ENCODE peak calls at places on chromosomes 4 and X, in six cellular contexts. One of them, this sample, is unnamed.

GRCh38 chrX:20317873-20318272 is 51.2 kb upstream of the RPS6KA3 start:
- DNase-seq in H1: no peak
- DNase-seq in IMR-90: no peak
- DNase-seq in mesendoderm: no peak
- DNase-seq in mesenchymal stem cell: no peak
- DNase-seq in neuronal stem cell: no peak
- DNase-seq in this sample: no peak

GRCh38 chr4:174283507-174284180 is at the start of the genes CEP44 and FBXO8:
- DNase-seq in H1: no peak
- DNase-seq in IMR-90: peak
- DNase-seq in mesendoderm: peak
- DNase-seq in mesenchymal stem cell: peak
- DNase-seq in neuronal stem cell: peak
- DNase-seq in this sample: peak

GRCh38 chrX:107712231-107713204 is 63.1 kb downstream of the TSC22D3 start:
- DNase-seq in H1: no peak
- DNase-seq in IMR-90: peak
- DNase-seq in mesendoderm: no peak
- DNase-seq in mesenchymal stem cell: peak
- DNase-seq in neuronal stem cell: no peak
- DNase-seq in this sample: peak

GRCh38 chr4:14908635-14909034 is 93.6 kb upstream of the CPEB2 start:
- DNase-seq in H1: no peak
- DNase-seq in IMR-90: peak
- DNase-seq in mesendoderm: no peak
- DNase-seq in mesenchymal stem cell: peak
- DNase-seq in neuronal stem cell: no peak
- DNase-seq in this sample: no peak

GRCh38 chr4:7787067-7787466 is 152.6 kb downstream of the AFAP1 start:
- DNase-seq in H1: no peak
- DNase-seq in IMR-90: no peak
- DNase-seq in mesendoderm: no peak
- DNase-seq in mesenchymal stem cell: no peak
- DNase-seq in neuronal stem cell: no peak
- DNase-seq in this sample: no peak

GRCh38 chr4:99011910-99012309 is 16.4 kb downstream of the METAP1 start:
- DNase-seq in H1: no peak
- DNase-seq in IMR-90: no peak
- DNase-seq in mesendoderm: no peak
- DNase-seq in mesenchymal stem cell: no peak
- DNase-seq in neuronal stem cell: no peak
- DNase-seq in this sample: no peak

GRCh38 chrX:68234171-68234910 is 199.0 kb downstream of the OPHN1 start:
- DNase-seq in H1: no peak
- DNase-seq in IMR-90: no peak
- DNase-seq in mesendoderm: peak
- DNase-seq in mesenchymal stem cell: no peak
- DNase-seq in neuronal stem cell: peak
- DNase-seq in this sample: no peak

GRCh38 chr4:19987746-19988145 is 264.0 kb upstream of the SLIT2 start:
- DNase-seq in H1: no peak
- DNase-seq in IMR-90: peak
- DNase-seq in mesendoderm: no peak
- DNase-seq in mesenchymal stem cell: peak
- DNase-seq in neuronal stem cell: no peak
- DNase-seq in this sample: no peak

GRCh38 chr4:38950159-38950558 is 82.0 kb downstream of the TMEM156 start:
- DNase-seq in H1: no peak
- DNase-seq in IMR-90: no peak
- DNase-seq in mesendoderm: no peak
- DNase-seq in mesenchymal stem cell: no peak
- DNase-seq in neuronal stem cell: no peak
- DNase-seq in this sample: no peak

GRCh38 chr4:13102344-13102743 is 381.8 kb downstream of the RAB28 start:
- DNase-seq in H1: no peak
- DNase-seq in IMR-90: no peak
- DNase-seq in mesendoderm: no peak
- DNase-seq in mesenchymal stem cell: no peak
- DNase-seq in neuronal stem cell: no peak
- DNase-seq in this sample: no peak

GRCh38 chr4:7434141-7434765 is 477 bp downstream of the PSAPL1 start:
- DNase-seq in H1: no peak
- DNase-seq in IMR-90: no peak
- DNase-seq in mesendoderm: no peak
- DNase-seq in mesenchymal stem cell: no peak
- DNase-seq in neuronal stem cell: no peak
- DNase-seq in this sample: no peak

GRCh38 chr4:1043658-1044468 is 32.4 kb downstream of the FGFRL1 start:
- DNase-seq in H1: peak
- DNase-seq in IMR-90: peak
- DNase-seq in mesendoderm: peak
- DNase-seq in mesenchymal stem cell: peak
- DNase-seq in neuronal stem cell: peak
- DNase-seq in this sample: peak
- H3K4ac ChIP-seq in H1: peak
- H3K4ac ChIP-seq in IMR-90: peak
- H3K4ac ChIP-seq in mesendoderm: peak
- H3K4ac ChIP-seq in mesenchymal stem cell: peak
- H3K4ac ChIP-seq in neuronal stem cell: peak
- H3K4ac ChIP-seq in this sample: peak

GRCh38 chr4:184357164-184357563 is 117.2 kb downstream of the IRF2 start:
- DNase-seq in H1: no peak
- DNase-seq in IMR-90: no peak
- DNase-seq in mesendoderm: no peak
- DNase-seq in mesenchymal stem cell: no peak
- DNase-seq in neuronal stem cell: no peak
- DNase-seq in this sample: no peak

GRCh38 chr4:184357783-184358182 is 116.6 kb downstream of the IRF2 start:
- DNase-seq in H1: no peak
- DNase-seq in IMR-90: no peak
- DNase-seq in mesendoderm: no peak
- DNase-seq in mesenchymal stem cell: no peak
- DNase-seq in neuronal stem cell: no peak
- DNase-seq in this sample: no peak

GRCh38 chr4:184356366-184356765 is 118.0 kb downstream of the IRF2 start:
- DNase-seq in H1: no peak
- DNase-seq in IMR-90: no peak
- DNase-seq in mesendoderm: no peak
- DNase-seq in mesenchymal stem cell: no peak
- DNase-seq in neuronal stem cell: no peak
- DNase-seq in this sample: no peak

GRCh38 chr4:184359905-184360304 is 114.4 kb downstream of the IRF2 start:
- DNase-seq in H1: no peak
- DNase-seq in IMR-90: no peak
- DNase-seq in mesendoderm: no peak
- DNase-seq in mesenchymal stem cell: no peak
- DNase-seq in neuronal stem cell: no peak
- DNase-seq in this sample: no peak

GRCh38 chr4:184358521-184359232 is 115.7 kb downstream of the IRF2 start:
- DNase-seq in H1: no peak
- DNase-seq in IMR-90: no peak
- DNase-seq in mesendoderm: no peak
- DNase-seq in mesenchymal stem cell: no peak
- DNase-seq in neuronal stem cell: no peak
- DNase-seq in this sample: no peak
- H3K4me3 ChIP-seq in H1: no peak
- H3K4me3 ChIP-seq in IMR-90: no peak
- H3K4me3 ChIP-seq in mesendoderm: no peak
- H3K4me3 ChIP-seq in mesenchymal stem cell: no peak
- H3K4me3 ChIP-seq in neuronal stem cell: no peak
- H3K4me3 ChIP-seq in this sample: no peak

DNA sequence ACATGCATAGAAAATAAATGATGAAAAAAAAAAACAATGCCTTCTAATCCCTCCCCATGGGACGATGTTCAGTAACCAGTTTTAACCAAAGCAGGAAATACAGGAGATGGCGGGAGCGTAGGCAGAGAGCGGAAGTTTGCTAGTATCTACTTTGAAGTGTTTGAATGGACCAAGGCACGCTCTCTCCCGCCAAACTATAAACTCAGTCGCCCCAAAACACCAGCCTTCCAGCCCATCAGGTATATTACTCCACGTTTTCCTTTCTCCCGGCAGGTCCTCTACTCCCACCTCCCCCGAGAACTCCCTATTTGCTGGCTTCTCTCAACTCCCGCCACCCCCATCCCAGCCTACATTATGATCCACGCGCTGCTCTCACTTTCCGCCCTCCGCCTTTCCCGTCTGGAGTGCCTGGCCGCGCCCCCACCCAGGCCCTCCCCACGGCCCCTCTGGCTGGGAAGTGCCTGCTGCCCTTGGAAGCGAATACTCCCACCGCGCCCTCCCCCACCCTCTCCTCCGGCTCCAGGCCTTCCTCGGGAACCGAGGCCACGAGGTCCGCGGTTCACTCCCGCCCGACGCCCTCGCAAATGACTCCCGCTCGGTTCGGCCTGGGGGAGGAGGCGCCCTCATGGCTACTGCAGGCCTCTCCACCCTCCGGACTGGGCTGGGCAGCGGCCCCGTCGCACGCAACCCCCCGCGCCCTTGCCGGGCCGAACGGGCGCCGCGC is 741 bp downstream of the DHX15 start:
- DNase-seq in H1: peak
- DNase-seq in IMR-90: peak
- DNase-seq in mesendoderm: peak
- DNase-seq in mesenchymal stem cell: peak
- DNase-seq in neuronal stem cell: peak
- DNase-seq in this sample: peak
- H3K4ac ChIP-seq in H1: peak
- H3K4ac ChIP-seq in IMR-90: peak
- H3K4ac ChIP-seq in mesendoderm: peak
- H3K4ac ChIP-seq in mesenchymal stem cell: peak
- H3K4ac ChIP-seq in neuronal stem cell: peak
- H3K4ac ChIP-seq in this sample: peak

GRCh38 chr4:143036443-143036842 is 148.3 kb upstream of the USP38 start:
- DNase-seq in H1: no peak
- DNase-seq in IMR-90: no peak
- DNase-seq in mesendoderm: no peak
- DNase-seq in mesenchymal stem cell: no peak
- DNase-seq in neuronal stem cell: no peak
- DNase-seq in this sample: no peak
- H3K4me3 ChIP-seq in H1: no peak
- H3K4me3 ChIP-seq in IMR-90: no peak
- H3K4me3 ChIP-seq in mesendoderm: no peak
- H3K4me3 ChIP-seq in mesenchymal stem cell: no peak
- H3K4me3 ChIP-seq in neuronal stem cell: no peak
- H3K4me3 ChIP-seq in this sample: no peak

DNA sequence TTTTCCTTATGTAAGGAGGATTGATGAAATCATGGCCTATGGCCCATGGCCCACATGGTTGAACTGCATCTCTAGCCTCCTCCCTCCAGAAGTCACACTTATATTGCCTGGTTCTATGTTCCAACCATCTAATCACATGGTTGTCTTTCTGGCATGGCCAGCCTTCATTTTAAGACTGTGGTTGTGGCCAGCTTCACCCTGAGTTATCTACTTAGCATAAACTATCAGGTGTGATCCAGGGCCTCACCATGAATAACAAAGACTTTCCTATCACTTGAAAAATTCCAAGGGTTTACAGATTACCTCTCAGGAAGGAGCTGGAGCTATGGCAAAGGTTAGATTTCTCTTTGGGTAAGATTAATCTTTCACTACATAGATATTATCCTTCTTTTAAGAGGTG is 222.8 kb downstream of the SNCA start:
- DNase-seq in H1: no peak
- DNase-seq in IMR-90: no peak
- DNase-seq in mesendoderm: peak
- DNase-seq in mesenchymal stem cell: no peak
- DNase-seq in neuronal stem cell: no peak
- DNase-seq in this sample: no peak
- H3K4ac ChIP-seq in H1: no peak
- H3K4ac ChIP-seq in IMR-90: no peak
- H3K4ac ChIP-seq in mesendoderm: no peak
- H3K4ac ChIP-seq in mesenchymal stem cell: no peak
- H3K4ac ChIP-seq in neuronal stem cell: no peak
- H3K4ac ChIP-seq in this sample: no peak

DNA sequence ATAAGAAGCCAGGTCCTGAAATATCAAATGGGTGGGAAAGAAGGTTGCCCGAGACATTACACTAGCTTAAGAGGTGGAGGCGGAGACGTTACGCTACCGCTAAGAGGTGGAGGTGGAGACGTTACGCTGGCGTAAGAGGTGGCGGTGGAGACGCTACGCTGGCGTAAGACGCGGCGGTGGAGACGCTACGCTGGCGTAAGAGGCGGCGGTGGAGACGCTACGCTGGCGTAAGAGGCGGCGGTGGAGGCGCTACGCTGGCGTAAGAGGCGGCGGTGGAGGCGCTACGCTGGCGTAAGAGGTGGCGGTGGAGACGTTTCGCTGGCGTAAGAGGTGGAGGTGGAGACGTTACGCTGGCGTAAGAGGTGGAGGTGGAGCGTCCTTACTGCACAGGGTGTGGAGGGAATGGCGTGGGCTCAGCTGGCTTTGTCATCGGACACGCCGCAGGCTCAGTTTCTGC is 12.8 kb downstream of the CYP4V2 start:
- DNase-seq in H1: no peak
- DNase-seq in IMR-90: peak
- DNase-seq in mesendoderm: peak
- DNase-seq in mesenchymal stem cell: no peak
- DNase-seq in neuronal stem cell: no peak
- DNase-seq in this sample: peak
- H3K4me3 ChIP-seq in H1: no peak
- H3K4me3 ChIP-seq in IMR-90: peak
- H3K4me3 ChIP-seq in mesendoderm: no peak
- H3K4me3 ChIP-seq in mesenchymal stem cell: no peak
- H3K4me3 ChIP-seq in neuronal stem cell: no peak
- H3K4me3 ChIP-seq in this sample: peak

DNA sequence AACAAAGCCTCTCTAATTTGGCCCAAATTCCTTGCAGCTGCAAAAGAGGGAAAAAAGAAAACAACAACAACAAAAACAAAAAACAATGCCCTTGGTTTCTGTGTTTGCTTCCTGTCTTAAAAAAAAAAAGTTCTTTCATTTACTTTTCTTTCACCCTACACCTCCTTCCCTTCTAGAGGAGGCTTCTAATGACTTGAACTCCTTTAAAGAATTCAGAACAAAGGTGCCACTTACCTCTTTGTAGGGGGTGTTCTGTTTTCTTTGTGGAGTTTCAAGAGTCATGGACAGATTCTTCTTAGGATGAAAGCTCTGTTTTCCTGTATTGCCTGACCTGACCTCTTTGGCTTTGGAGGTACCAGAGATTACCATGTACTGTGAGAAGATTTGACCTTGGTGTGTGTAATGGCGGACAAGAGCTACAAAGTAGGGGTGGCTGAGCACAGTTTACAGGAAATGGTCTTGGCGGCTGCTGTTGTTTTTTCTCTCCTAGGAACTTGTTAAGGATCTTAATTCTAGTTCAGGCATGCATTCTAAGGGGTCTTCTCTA is 72.4 kb upstream of the S100G start:
- DNase-seq in H1: no peak
- DNase-seq in IMR-90: no peak
- DNase-seq in mesendoderm: peak
- DNase-seq in mesenchymal stem cell: no peak
- DNase-seq in neuronal stem cell: peak
- DNase-seq in this sample: no peak
- H3K4ac ChIP-seq in H1: no peak
- H3K4ac ChIP-seq in IMR-90: peak
- H3K4ac ChIP-seq in mesendoderm: peak
- H3K4ac ChIP-seq in mesenchymal stem cell: no peak
- H3K4ac ChIP-seq in neuronal stem cell: no peak
- H3K4ac ChIP-seq in this sample: no peak